ENCODE peak calls at places on chromosomes 16 and 17, in seven cellular contexts. M, N, Z, D, J, K and O are unnamed samples.

GRCh38 chr16:27169511-27170071 is 33.7 kb upstream of the KDM8 start:
- DNase-seq in M (peak; percentile 83), N (peak; percentile 59), Z (no peak), D (no peak), J (no peak), K (no peak), O (no peak)

GRCh38 chr16:18803569-18804462 is 2.5 kb upstream of the ARL6IP1 start:
- DNase-seq in M (peak; percentile 65), N (no peak), Z (no peak), D (no peak), J (no peak), K (no peak), O (no peak)

GRCh38 chr17:3012926-3013581 is 50.4 kb downstream of the OR1D5 start:
- DNase-seq in M (peak; percentile 74), N (no peak), Z (peak; percentile 79), D (peak; percentile 61), J (peak; percentile 72), K (peak; percentile 64), O (no peak)

GRCh38 chr17:11935734-11936406 is 61.4 kb downstream of the ZNF18 start:
- DNase-seq in M (peak; percentile 40), N (no peak), Z (peak; percentile 21), D (peak; percentile 40), J (no peak), K (peak; percentile 25), O (no peak)

GRCh38 chr16:31043352-31043751 is 10.0 kb downstream of the STX4 start:
- DNase-seq in M (no peak), N (no peak), Z (no peak), D (no peak), J (no peak), K (no peak), O (no peak)

GRCh38 chr16:10685709-10686108 is 9.0 kb downstream of the TEKT5 start:
- DNase-seq in M (no peak), N (no peak), Z (no peak), D (no peak), J (no peak), K (no peak), O (no peak)

GRCh38 chr17:70258465-70258864 is 89.1 kb downstream of the KCNJ2 start:
- DNase-seq in M (no peak), N (no peak), Z (no peak), D (no peak), J (no peak), K (no peak), O (no peak)

GRCh38 chr16:14502932-14503741 is 126.9 kb downstream of the PARN start:
- DNase-seq in M (peak; percentile 66), N (no peak), Z (no peak), D (no peak), J (no peak), K (no peak), O (no peak)

GRCh38 chr17:8838551-8839095 is 28.9 kb downstream of the PIK3R6 start:
- DNase-seq in M (no peak), N (no peak), Z (no peak), D (no peak), J (peak; percentile 27), K (no peak), O (no peak)

GRCh38 chr16:27188633-27189032 is 14.7 kb upstream of the KDM8 start:
- DNase-seq in M (no peak), N (no peak), Z (no peak), D (no peak), J (no peak), K (no peak), O (no peak)

GRCh38 chr16:79668502-79668901 is 68.0 kb upstream of the MAF start:
- DNase-seq in M (no peak), N (no peak), Z (no peak), D (no peak), J (no peak), K (no peak), O (no peak)

GRCh38 chr16:19289805-19290490 is 4.4 kb downstream of the CLEC19A start:
- DNase-seq in M (no peak), N (no peak), Z (no peak), D (no peak), J (no peak), K (no peak), O (no peak)

GRCh38 chr16:2513405-2514332 is at the start of gene ATP6V0C:
- DNase-seq in M (peak; percentile 94), N (peak; percentile 85), Z (peak; percentile 96), D (peak; percentile 96), J (peak; percentile 95), K (peak; percentile 93), O (peak; percentile 67)

GRCh38 chr16:2512920-2513404 is 790 bp upstream of the ATP6V0C start:
- DNase-seq in M (no peak), N (no peak), Z (peak; percentile 63), D (no peak), J (no peak), K (peak; percentile 37), O (no peak)

GRCh38 chr16:2516391-2517240 is 2.9 kb downstream of the ATP6V0C start:
- DNase-seq in M (peak; percentile 47), N (no peak), Z (no peak), D (peak; percentile 42), J (no peak), K (peak; percentile 50), O (no peak)

GRCh38 chr16:2514333-2515179 is 804 bp downstream of the ATP6V0C start:
- DNase-seq in M (peak; percentile 60), N (peak; percentile 34), Z (peak; percentile 63), D (no peak), J (no peak), K (no peak), O (no peak)

DNA sequence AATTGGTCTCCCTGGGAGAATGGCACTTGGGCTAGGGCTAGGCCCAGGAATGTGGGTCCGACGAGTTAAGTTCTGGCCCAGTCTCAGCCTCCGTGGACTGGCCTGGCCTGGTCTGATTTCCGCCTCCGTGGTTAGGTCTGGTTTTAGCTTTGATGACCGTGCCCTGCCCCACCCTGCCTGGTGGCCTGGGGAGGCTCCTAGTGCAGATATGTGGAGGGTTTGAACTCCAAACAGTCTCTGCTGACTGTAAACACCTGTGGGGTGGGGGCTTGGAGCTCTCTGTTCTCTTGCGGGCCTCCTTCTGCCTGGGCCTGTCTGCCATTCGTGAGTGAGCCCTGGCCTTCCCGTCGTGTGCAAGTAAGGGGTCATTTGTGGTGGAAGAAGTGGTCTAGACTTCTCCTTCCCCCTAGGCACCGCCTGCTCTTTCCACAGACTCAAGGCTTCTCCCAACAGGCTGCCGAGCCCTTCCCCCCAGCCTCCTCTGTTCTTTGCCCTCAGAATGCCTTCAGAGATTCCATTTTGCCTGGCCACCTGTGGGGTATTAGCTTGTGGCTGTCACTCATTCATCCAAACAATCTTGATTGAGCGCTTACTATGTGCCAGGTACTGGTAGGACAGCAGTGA is 1.5 kb downstream of the ATP6V0C start:
- DNase-seq in M (peak; percentile 72), N (no peak), Z (no peak), D (no peak), J (no peak), K (peak; percentile 32), O (no peak)
- H3K4me1 ChIP-seq in M (peaks cover 28% of the 10 kb centered on the region), N (peaks cover 53% of the 10 kb centered on the region), Z (peaks cover 40% of the 10 kb centered on the region), D (peaks cover 49% of the 10 kb centered on the region), J (peaks cover 12% of the 10 kb centered on the region), K (peaks cover 50% of the 10 kb centered on the region), O (peaks cover 65% of the 10 kb centered on the region)

GRCh38 chr17:38920374-38921291 is 4.8 kb upstream of the LASP1NB start:
- DNase-seq in M (no peak), N (no peak), Z (peak; percentile 9), D (no peak), J (peak; percentile 62), K (no peak), O (no peak)

GRCh38 chr17:38921756-38922411 is 3.5 kb upstream of the LASP1NB start:
- DNase-seq in M (peak; percentile 21), N (no peak), Z (peak; percentile 7), D (no peak), J (peak; percentile 58), K (no peak), O (no peak)

GRCh38 chr17:38926290-38927070 is 1.1 kb downstream of the LASP1NB start:
- DNase-seq in M (no peak), N (no peak), Z (peak; percentile 6), D (no peak), J (no peak), K (no peak), O (no peak)

GRCh38 chr17:38922538-38923291 is 2.7 kb upstream of the LASP1NB start:
- DNase-seq in M (peak; percentile 54), N (no peak), Z (peak; percentile 77), D (peak; percentile 81), J (peak; percentile 89), K (peak; percentile 56), O (no peak)

GRCh38 chr17:38925263-38925995 is at the start of gene LASP1NB:
- DNase-seq in M (peak; percentile 44), N (no peak), Z (peak; percentile 9), D (peak; percentile 75), J (peak; percentile 62), K (peak; percentile 35), O (no peak)
- H3K27ac ChIP-seq in M (no peak within 1 kb of the TSS), N (no peak within 1 kb of the TSS), Z (no peak within 1 kb of the TSS), D (no peak within 1 kb of the TSS), J (peak within 1 kb of the TSS; percentile 71), K (no peak within 1 kb of the TSS), O (peak within 1 kb of the TSS; percentile 47)

GRCh38 chr17:13952252-13952721 is 117.0 kb upstream of the COX10 start:
- DNase-seq in M (no peak), N (no peak), Z (no peak), D (no peak), J (no peak), K (no peak), O (no peak)

GRCh38 chr17:13958773-13959172 is 110.5 kb upstream of the COX10 start:
- DNase-seq in M (no peak), N (no peak), Z (no peak), D (no peak), J (no peak), K (no peak), O (no peak)

GRCh38 chr17:13957636-13958035 is 111.7 kb upstream of the COX10 start:
- DNase-seq in M (peak; percentile 34), N (no peak), Z (no peak), D (no peak), J (no peak), K (no peak), O (no peak)

GRCh38 chr17:13953871-13954270 is 115.4 kb upstream of the COX10 start:
- DNase-seq in M (peak; percentile 56), N (no peak), Z (no peak), D (no peak), J (no peak), K (no peak), O (no peak)
- H3K4me1 ChIP-seq in M (peaks cover 12% of the 10 kb centered on the region), N (no peaks in the 10 kb centered on the region), Z (no peaks in the 10 kb centered on the region), D (no peaks in the 10 kb centered on the region), J (no peaks in the 10 kb centered on the region), K (no peaks in the 10 kb centered on the region), O (no peaks in the 10 kb centered on the region)

GRCh38 chr17:56910509-56911235 is 3.2 kb downstream of the TRIM25 start:
- DNase-seq in M (no peak), N (no peak), Z (no peak), D (no peak), J (no peak), K (no peak), O (no peak)

GRCh38 chr17:56912105-56912999 is 1.5 kb downstream of the TRIM25 start:
- DNase-seq in M (peak; percentile 66), N (no peak), Z (peak; percentile 27), D (peak; percentile 47), J (no peak), K (peak; percentile 75), O (no peak)

GRCh38 chr17:56908061-56908542 is 5.7 kb downstream of the TRIM25 start:
- DNase-seq in M (no peak), N (no peak), Z (no peak), D (peak; percentile 75), J (no peak), K (peak; percentile 62), O (no peak)

GRCh38 chr17:56913000-56913866 is 616 bp downstream of the TRIM25 start:
- DNase-seq in M (peak; percentile 58), N (no peak), Z (no peak), D (no peak), J (no peak), K (peak; percentile 32), O (no peak)

GRCh38 chr17:56909742-56910508 is 3.9 kb downstream of the TRIM25 start:
- DNase-seq in M (peak; percentile 11), N (no peak), Z (no peak), D (no peak), J (no peak), K (no peak), O (no peak)
- H3K27ac ChIP-seq in M (no peak overlapping the region), N (no peak overlapping the region), Z (no peak overlapping the region), D (peak overlapping the region; percentile 11), J (peak overlapping the region; percentile 58), K (peak overlapping the region; percentile 88), O (no peak overlapping the region)